ENCODE peak calls at places on chromosome 1, in ten cellular contexts. Y is pancreas; X is hippocampal formation; O is AG08396; H is EL; R is NCI-H1105; J is CD8-positive, alpha-beta T cell; B is GF-D8; K is T-cell; V is pulmonary artery endothelial cell. G is an unnamed sample.

GRCh38 chr1:193355179-193355578 is 168.8 kb upstream of the B3GALT2 start:
- DNase-seq in J (no peak), Y (no peak), K (no peak), H (peak; percentile 40), V (peak; percentile 36), R (no peak), X (no peak), O (no peak), B (peak; percentile 5), G (no peak)

GRCh38 chr1:193846881-193847280 is 660.5 kb upstream of the B3GALT2 start:
- DNase-seq in V (no peak), K (no peak), J (no peak), B (no peak), H (peak; percentile 33), X (no peak), Y (no peak), R (no peak), O (no peak), G (no peak)

GRCh38 chr1:94614980-94615379 is 73.4 kb upstream of the F3 start:
- DNase-seq in B (peak; percentile 48), K (no peak), H (peak; percentile 20), J (no peak), O (no peak), Y (no peak), R (no peak), V (no peak), X (no peak), G (no peak)

GRCh38 chr1:245859510-245860114 is 647.5 kb downstream of the SMYD3 start:
- DNase-seq in O (no peak), J (no peak), Y (no peak), K (no peak), X (no peak), R (no peak), B (no peak), V (no peak), H (peak; percentile 54), G (no peak)

GRCh38 chr1:184974086-184974836 is at the start of gene NIBAN1:
- DNase-seq in J (peak; percentile 41), O (peak; percentile 66), V (no peak), K (peak; percentile 30), Y (peak; percentile 72), B (no peak), X (no peak), H (peak; percentile 85), R (no peak), G (peak; percentile 50)

GRCh38 chr1:200628223-200628868 is 7.8 kb upstream of the KIF14 start:
- DNase-seq in X (no peak), B (no peak), O (no peak), J (no peak), Y (no peak), V (no peak), K (peak; percentile 15), R (no peak), H (no peak), G (no peak)

GRCh38 chr1:93324486-93325464 is 20.9 kb upstream of the DR1 start:
- DNase-seq in O (no peak), R (no peak), X (no peak), J (no peak), V (no peak), H (peak; percentile 82), K (no peak), B (no peak), Y (no peak), G (peak; percentile 60)

GRCh38 chr1:184036517-184036949 is 995 bp downstream of the COLGALT2 start:
- DNase-seq in H (peak; percentile 57), V (no peak), K (no peak), R (no peak), O (peak; percentile 62), B (no peak), Y (peak; percentile 70), J (no peak), X (peak; percentile 69), G (no peak)

GRCh38 chr1:38266197-38266520 is 219.6 kb upstream of the POU3F1 start:
- DNase-seq in V (no peak), R (no peak), H (no peak), Y (no peak), O (no peak), J (no peak), K (no peak), X (no peak), B (no peak), G (no peak)

GRCh38 chr1:31788825-31789256 is 24.7 kb upstream of the ADGRB2 start:
- DNase-seq in H (peak; percentile 73), V (no peak), O (no peak), B (no peak), R (no peak), J (no peak), Y (no peak), K (no peak), X (peak; percentile 73), G (peak; percentile 52)

GRCh38 chr1:7315946-7316345 is 455.1 kb upstream of the VAMP3 start:
- DNase-seq in Y (no peak), J (no peak), H (no peak), B (no peak), X (no peak), K (no peak), O (no peak), V (no peak), R (no peak), G (no peak)

GRCh38 chr1:92442351-92442750 is 44.4 kb downstream of the GFI1 start:
- DNase-seq in B (no peak), V (no peak), J (no peak), O (no peak), X (no peak), H (no peak), K (no peak), Y (no peak), R (no peak), G (no peak)

GRCh38 chr1:109500886-109501285 is 7.0 kb downstream of the CYB561D1 start:
- DNase-seq in J (no peak), X (no peak), Y (no peak), K (no peak), V (no peak), B (no peak), O (peak; percentile 73), H (peak; percentile 63), R (no peak), G (peak; percentile 62)

GRCh38 chr1:115524211-115524610 is 117.6 kb upstream of the VANGL1 start:
- DNase-seq in X (no peak), O (no peak), J (no peak), V (no peak), R (no peak), B (no peak), H (no peak), Y (no peak), K (no peak), G (no peak)

GRCh38 chr1:153341431-153341934 is 7.2 kb downstream of the PGLYRP4 start:
- DNase-seq in B (no peak), J (no peak), R (no peak), O (no peak), H (no peak), V (no peak), K (no peak), X (no peak), Y (no peak), G (no peak)

G was measured in AG08395.